ENCODE peak calls at places on chromosomes 6 and 20, in eight cellular contexts. One of them, this sample, is unnamed.

GRCh38 chr6:161044335-161044734 is 52.8 kb downstream of the MAP3K4 start:
- DNase-seq in NCI-H510A treated with DMSO at 0.1 percent for 48 hours: no peak
- DNase-seq in Caco-2: no peak
- DNase-seq in tibial nerve: no peak
- DNase-seq in renal cortical epithelial cell: no peak
- DNase-seq in activated T-cell treated with anti-CD3 and anti-CD28 coated beads, Interleukin-2, amount 50 U/mL, for 72 hours: no peak
- DNase-seq in lower lobe of right lung: no peak
- DNase-seq in T47D: no peak
- DNase-seq in this sample: no peak

GRCh38 chr6:5143625-5144311 is 58.6 kb downstream of the PPP1R3G start:
- DNase-seq in NCI-H510A treated with DMSO at 0.1 percent for 48 hours: peak
- DNase-seq in Caco-2: peak
- DNase-seq in tibial nerve: peak
- DNase-seq in renal cortical epithelial cell: peak
- DNase-seq in activated T-cell treated with anti-CD3 and anti-CD28 coated beads, Interleukin-2, amount 50 U/mL, for 72 hours: peak
- DNase-seq in lower lobe of right lung: peak
- DNase-seq in T47D: peak
- DNase-seq in this sample: peak

GRCh38 chr6:137519629-137520176 is 25.5 kb upstream of the OLIG3 start:
- DNase-seq in NCI-H510A treated with DMSO at 0.1 percent for 48 hours: no peak
- DNase-seq in Caco-2: no peak
- DNase-seq in tibial nerve: no peak
- DNase-seq in renal cortical epithelial cell: no peak
- DNase-seq in activated T-cell treated with anti-CD3 and anti-CD28 coated beads, Interleukin-2, amount 50 U/mL, for 72 hours: no peak
- DNase-seq in lower lobe of right lung: no peak
- DNase-seq in T47D: no peak
- DNase-seq in this sample: no peak

GRCh38 chr6:6918216-6918983 is 189.4 kb upstream of the RREB1 start:
- DNase-seq in NCI-H510A treated with DMSO at 0.1 percent for 48 hours: no peak
- DNase-seq in Caco-2: no peak
- DNase-seq in tibial nerve: no peak
- DNase-seq in renal cortical epithelial cell: peak
- DNase-seq in activated T-cell treated with anti-CD3 and anti-CD28 coated beads, Interleukin-2, amount 50 U/mL, for 72 hours: peak
- DNase-seq in lower lobe of right lung: no peak
- DNase-seq in T47D: no peak
- DNase-seq in this sample: no peak

GRCh38 chr20:50295762-50296449 is 105.3 kb downstream of the CEBPB start:
- DNase-seq in NCI-H510A treated with DMSO at 0.1 percent for 48 hours: no peak
- DNase-seq in Caco-2: no peak
- DNase-seq in tibial nerve: no peak
- DNase-seq in renal cortical epithelial cell: no peak
- DNase-seq in activated T-cell treated with anti-CD3 and anti-CD28 coated beads, Interleukin-2, amount 50 U/mL, for 72 hours: no peak
- DNase-seq in lower lobe of right lung: no peak
- DNase-seq in T47D: peak
- DNase-seq in this sample: no peak

GRCh38 chr6:138817799-138818198 is 21.9 kb downstream of the ECT2L start:
- DNase-seq in NCI-H510A treated with DMSO at 0.1 percent for 48 hours: peak
- DNase-seq in Caco-2: peak
- DNase-seq in tibial nerve: no peak
- DNase-seq in renal cortical epithelial cell: peak
- DNase-seq in activated T-cell treated with anti-CD3 and anti-CD28 coated beads, Interleukin-2, amount 50 U/mL, for 72 hours: peak
- DNase-seq in lower lobe of right lung: peak
- DNase-seq in T47D: peak
- DNase-seq in this sample: peak

GRCh38 chr20:49568491-49569151 is 684 bp upstream of the PTGIS start:
- DNase-seq in NCI-H510A treated with DMSO at 0.1 percent for 48 hours: no peak
- DNase-seq in Caco-2: no peak
- DNase-seq in tibial nerve: no peak
- DNase-seq in renal cortical epithelial cell: no peak
- DNase-seq in activated T-cell treated with anti-CD3 and anti-CD28 coated beads, Interleukin-2, amount 50 U/mL, for 72 hours: no peak
- DNase-seq in lower lobe of right lung: no peak
- DNase-seq in T47D: no peak
- DNase-seq in this sample: no peak

GRCh38 chr20:2300420-2300819 is 4.6 kb downstream of the TGM3 start:
- DNase-seq in NCI-H510A treated with DMSO at 0.1 percent for 48 hours: no peak
- DNase-seq in Caco-2: no peak
- DNase-seq in tibial nerve: no peak
- DNase-seq in renal cortical epithelial cell: peak
- DNase-seq in activated T-cell treated with anti-CD3 and anti-CD28 coated beads, Interleukin-2, amount 50 U/mL, for 72 hours: no peak
- DNase-seq in lower lobe of right lung: no peak
- DNase-seq in T47D: peak
- DNase-seq in this sample: no peak

GRCh38 chr6:34799547-34799946 is 7.7 kb downstream of the BLTP3A start:
- DNase-seq in NCI-H510A treated with DMSO at 0.1 percent for 48 hours: no peak
- DNase-seq in Caco-2: no peak
- DNase-seq in tibial nerve: no peak
- DNase-seq in renal cortical epithelial cell: no peak
- DNase-seq in activated T-cell treated with anti-CD3 and anti-CD28 coated beads, Interleukin-2, amount 50 U/mL, for 72 hours: no peak
- DNase-seq in lower lobe of right lung: no peak
- DNase-seq in T47D: no peak
- DNase-seq in this sample: no peak

GRCh38 chr6:14335071-14335470 is 217.5 kb downstream of the CD83 start:
- DNase-seq in NCI-H510A treated with DMSO at 0.1 percent for 48 hours: no peak
- DNase-seq in Caco-2: no peak
- DNase-seq in tibial nerve: no peak
- DNase-seq in renal cortical epithelial cell: peak
- DNase-seq in activated T-cell treated with anti-CD3 and anti-CD28 coated beads, Interleukin-2, amount 50 U/mL, for 72 hours: no peak
- DNase-seq in lower lobe of right lung: no peak
- DNase-seq in T47D: no peak
- DNase-seq in this sample: no peak

GRCh38 chr6:47235964-47236760 is 73.5 kb downstream of the TNFRSF21 start:
- DNase-seq in NCI-H510A treated with DMSO at 0.1 percent for 48 hours: peak
- DNase-seq in Caco-2: no peak
- DNase-seq in tibial nerve: no peak
- DNase-seq in renal cortical epithelial cell: no peak
- DNase-seq in activated T-cell treated with anti-CD3 and anti-CD28 coated beads, Interleukin-2, amount 50 U/mL, for 72 hours: no peak
- DNase-seq in lower lobe of right lung: no peak
- DNase-seq in T47D: no peak
- DNase-seq in this sample: peak

GRCh38 chr6:164345340-164345739 is 930.8 kb downstream of the QKI start:
- DNase-seq in NCI-H510A treated with DMSO at 0.1 percent for 48 hours: no peak
- DNase-seq in Caco-2: no peak
- DNase-seq in tibial nerve: no peak
- DNase-seq in renal cortical epithelial cell: no peak
- DNase-seq in activated T-cell treated with anti-CD3 and anti-CD28 coated beads, Interleukin-2, amount 50 U/mL, for 72 hours: no peak
- DNase-seq in lower lobe of right lung: no peak
- DNase-seq in T47D: no peak
- DNase-seq in this sample: no peak

GRCh38 chr6:105592329-105592728 is 189.4 kb upstream of the PREP start:
- DNase-seq in NCI-H510A treated with DMSO at 0.1 percent for 48 hours: no peak
- DNase-seq in Caco-2: no peak
- DNase-seq in tibial nerve: no peak
- DNase-seq in renal cortical epithelial cell: peak
- DNase-seq in activated T-cell treated with anti-CD3 and anti-CD28 coated beads, Interleukin-2, amount 50 U/mL, for 72 hours: no peak
- DNase-seq in lower lobe of right lung: no peak
- DNase-seq in T47D: peak
- DNase-seq in this sample: no peak

GRCh38 chr20:2874456-2874855 is 1.2 kb downstream of the PTPRA start:
- DNase-seq in NCI-H510A treated with DMSO at 0.1 percent for 48 hours: peak
- DNase-seq in Caco-2: no peak
- DNase-seq in tibial nerve: no peak
- DNase-seq in renal cortical epithelial cell: no peak
- DNase-seq in activated T-cell treated with anti-CD3 and anti-CD28 coated beads, Interleukin-2, amount 50 U/mL, for 72 hours: peak
- DNase-seq in lower lobe of right lung: no peak
- DNase-seq in T47D: no peak
- DNase-seq in this sample: no peak

GRCh38 chr6:39274903-39275302 is 39.3 kb downstream of the KCNK17 start:
- DNase-seq in NCI-H510A treated with DMSO at 0.1 percent for 48 hours: no peak
- DNase-seq in Caco-2: no peak
- DNase-seq in tibial nerve: no peak
- DNase-seq in renal cortical epithelial cell: no peak
- DNase-seq in activated T-cell treated with anti-CD3 and anti-CD28 coated beads, Interleukin-2, amount 50 U/mL, for 72 hours: no peak
- DNase-seq in lower lobe of right lung: no peak
- DNase-seq in T47D: peak
- DNase-seq in this sample: no peak

GRCh38 chr6:111469543-111469942 is 13.5 kb downstream of the REV3L start:
- DNase-seq in NCI-H510A treated with DMSO at 0.1 percent for 48 hours: no peak
- DNase-seq in Caco-2: no peak
- DNase-seq in tibial nerve: no peak
- DNase-seq in renal cortical epithelial cell: no peak
- DNase-seq in activated T-cell treated with anti-CD3 and anti-CD28 coated beads, Interleukin-2, amount 50 U/mL, for 72 hours: no peak
- DNase-seq in lower lobe of right lung: no peak
- DNase-seq in T47D: no peak
- DNase-seq in this sample: no peak

This sample was measured in transverse colon.